ENCODE peak calls at places on chromosomes 4 and X, in four cellular contexts. One of them, this sample, is unnamed.
A peak's percentile ranks its signal among the peaks of the same experiment; 100 is the strongest.

GRCh38 chrX:147978931-147979330 is 2.2 kb upstream of the FMR1NB start:
- DNase-seq in cardiac muscle cell: no peak
- DNase-seq in mucosa of descending colon: no peak
- DNase-seq in neural progenitor cell: no peak
- DNase-seq in this sample: no peak

GRCh38 chr4:44342800-44343199 is 105.8 kb downstream of the KCTD8 start:
- DNase-seq in neural progenitor cell: no peak
- DNase-seq in cardiac muscle cell: no peak
- DNase-seq in mucosa of descending colon: no peak
- DNase-seq in this sample: no peak

GRCh38 chr4:39729557-39729956 is 31.6 kb downstream of the UBE2K start:
- DNase-seq in cardiac muscle cell: peak; percentile 60
- DNase-seq in neural progenitor cell: no peak
- DNase-seq in mucosa of descending colon: no peak
- DNase-seq in this sample: no peak

GRCh38 chr4:99126376-99126775 is 17.7 kb downstream of the ADH4 start:
- DNase-seq in mucosa of descending colon: no peak
- DNase-seq in neural progenitor cell: no peak
- DNase-seq in cardiac muscle cell: no peak
- DNase-seq in this sample: no peak

GRCh38 chr4:80184791-80185756 is 12.2 kb upstream of the PRDM8 start:
- DNase-seq in neural progenitor cell: peak; percentile 55
- DNase-seq in mucosa of descending colon: peak; percentile 17
- DNase-seq in cardiac muscle cell: peak; percentile 13
- DNase-seq in this sample: peak; percentile 70

GRCh38 chr4:148575577-148575976 is 133.4 kb upstream of the NR3C2 start:
- DNase-seq in mucosa of descending colon: no peak
- DNase-seq in neural progenitor cell: no peak
- DNase-seq in cardiac muscle cell: no peak
- DNase-seq in this sample: no peak

GRCh38 chrX:25017667-25018247 is 2.0 kb upstream of the ARX start:
- DNase-seq in neural progenitor cell: peak; percentile 75
- DNase-seq in cardiac muscle cell: no peak
- DNase-seq in mucosa of descending colon: no peak
- DNase-seq in this sample: peak; percentile 71

GRCh38 chr4:146981651-146982050 is 36.0 kb upstream of the TTC29 start:
- DNase-seq in mucosa of descending colon: no peak
- DNase-seq in neural progenitor cell: peak; percentile 84
- DNase-seq in cardiac muscle cell: peak; percentile 61
- DNase-seq in this sample: no peak

GRCh38 chr4:61638600-61638999 is 438.5 kb downstream of the ADGRL3 start:
- DNase-seq in cardiac muscle cell: peak; percentile 8
- DNase-seq in neural progenitor cell: no peak
- DNase-seq in mucosa of descending colon: no peak
- DNase-seq in this sample: no peak

GRCh38 chr4:66688674-66689073 is 856.6 kb downstream of the CENPC start:
- DNase-seq in neural progenitor cell: no peak
- DNase-seq in cardiac muscle cell: peak; percentile 55
- DNase-seq in mucosa of descending colon: no peak
- DNase-seq in this sample: no peak

GRCh38 chr4:71932941-71933340 is 98.9 kb upstream of the NPFFR2 start:
- DNase-seq in mucosa of descending colon: no peak
- DNase-seq in cardiac muscle cell: no peak
- DNase-seq in neural progenitor cell: no peak
- DNase-seq in this sample: no peak

GRCh38 chr4:143424276-143424675 is 87.6 kb downstream of the GAB1 start:
- DNase-seq in cardiac muscle cell: no peak
- DNase-seq in mucosa of descending colon: no peak
- DNase-seq in neural progenitor cell: no peak
- DNase-seq in this sample: no peak

GRCh38 chr4:73770917-73771316 is 30.5 kb downstream of the CXCL8 start:
- DNase-seq in cardiac muscle cell: peak; percentile 8
- DNase-seq in neural progenitor cell: no peak
- DNase-seq in mucosa of descending colon: peak; percentile 77
- DNase-seq in this sample: no peak

DNA sequence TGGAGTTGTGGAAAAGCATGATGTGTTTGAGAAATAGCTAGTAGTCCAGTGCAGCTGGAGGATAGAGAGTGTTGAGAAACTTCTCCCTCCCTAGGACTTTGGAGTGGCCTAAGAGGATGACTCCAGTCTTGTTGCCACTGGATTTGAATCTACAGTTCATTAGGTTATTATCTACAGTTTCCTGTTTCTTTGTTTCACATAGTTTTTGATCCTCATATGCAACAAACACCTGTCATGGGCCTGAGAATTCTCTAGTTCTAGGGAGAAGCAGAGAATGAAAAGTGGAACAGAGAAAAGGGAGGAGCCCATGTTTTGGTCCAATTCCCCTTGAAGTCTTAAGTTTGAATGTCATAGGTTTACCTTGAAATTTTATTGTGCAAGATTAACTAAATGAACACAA is 73.6 kb upstream of the TBC1D9 start:
- DNase-seq in cardiac muscle cell: no peak
- DNase-seq in mucosa of descending colon: no peak
- DNase-seq in neural progenitor cell: no peak
- DNase-seq in this sample: no peak
- H3K4me1 ChIP-seq in cardiac muscle cell: no peaks in the 10 kb centered on the region
- H3K4me1 ChIP-seq in mucosa of descending colon: no peaks in the 10 kb centered on the region
- H3K4me1 ChIP-seq in neural progenitor cell: peaks cover 13% of the 10 kb centered on the region
- H3K4me1 ChIP-seq in this sample: no peaks in the 10 kb centered on the region

GRCh38 chr4:47929682-47930201 is 15.4 kb upstream of the NFXL1 start:
- DNase-seq in cardiac muscle cell: no peak
- DNase-seq in mucosa of descending colon: no peak
- DNase-seq in neural progenitor cell: no peak
- DNase-seq in this sample: no peak

GRCh38 chr4:47930971-47931804 is 16.8 kb upstream of the NFXL1 start:
- DNase-seq in mucosa of descending colon: no peak
- DNase-seq in neural progenitor cell: no peak
- DNase-seq in cardiac muscle cell: peak; percentile 72
- DNase-seq in this sample: no peak

DNA sequence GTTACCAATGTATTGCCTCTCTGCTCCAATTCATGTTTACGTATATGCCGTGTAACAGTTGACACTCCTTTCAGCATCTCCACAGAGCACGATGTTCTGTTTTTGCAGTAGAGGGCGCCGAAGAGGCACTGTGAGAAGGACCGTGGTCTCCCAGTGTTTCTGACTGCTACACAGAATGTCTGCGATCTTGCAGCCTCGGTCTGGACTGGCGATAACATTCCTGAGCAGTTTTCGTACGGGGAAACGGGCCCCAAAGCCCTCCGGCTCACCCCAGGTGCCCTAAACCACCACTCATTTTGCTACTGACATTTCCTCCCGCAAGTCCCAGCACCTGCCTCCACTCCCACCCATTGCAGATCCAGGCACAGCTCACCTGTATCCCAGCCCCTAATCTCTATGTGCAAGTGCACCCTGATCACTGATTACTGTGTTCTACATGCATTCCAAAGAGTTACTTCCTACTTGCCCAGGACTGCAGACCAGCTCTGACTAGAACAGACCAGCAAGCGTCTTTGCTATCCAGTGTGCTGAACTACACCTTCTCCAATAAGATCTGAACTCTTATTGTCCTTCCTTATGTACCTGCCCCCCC is 12.4 kb upstream of the NFXL1 start:
- DNase-seq in cardiac muscle cell: peak; percentile 72
- DNase-seq in neural progenitor cell: peak; percentile 89
- DNase-seq in mucosa of descending colon: peak; percentile 64
- DNase-seq in this sample: peak; percentile 87
- H3K4me3 ChIP-seq in cardiac muscle cell: peak overlapping the region; percentile 6
- H3K4me3 ChIP-seq in neural progenitor cell: peak overlapping the region; percentile 37
- H3K4me3 ChIP-seq in mucosa of descending colon: no peak overlapping the region
- H3K4me3 ChIP-seq in this sample: peak overlapping the region; percentile 26

DNA sequence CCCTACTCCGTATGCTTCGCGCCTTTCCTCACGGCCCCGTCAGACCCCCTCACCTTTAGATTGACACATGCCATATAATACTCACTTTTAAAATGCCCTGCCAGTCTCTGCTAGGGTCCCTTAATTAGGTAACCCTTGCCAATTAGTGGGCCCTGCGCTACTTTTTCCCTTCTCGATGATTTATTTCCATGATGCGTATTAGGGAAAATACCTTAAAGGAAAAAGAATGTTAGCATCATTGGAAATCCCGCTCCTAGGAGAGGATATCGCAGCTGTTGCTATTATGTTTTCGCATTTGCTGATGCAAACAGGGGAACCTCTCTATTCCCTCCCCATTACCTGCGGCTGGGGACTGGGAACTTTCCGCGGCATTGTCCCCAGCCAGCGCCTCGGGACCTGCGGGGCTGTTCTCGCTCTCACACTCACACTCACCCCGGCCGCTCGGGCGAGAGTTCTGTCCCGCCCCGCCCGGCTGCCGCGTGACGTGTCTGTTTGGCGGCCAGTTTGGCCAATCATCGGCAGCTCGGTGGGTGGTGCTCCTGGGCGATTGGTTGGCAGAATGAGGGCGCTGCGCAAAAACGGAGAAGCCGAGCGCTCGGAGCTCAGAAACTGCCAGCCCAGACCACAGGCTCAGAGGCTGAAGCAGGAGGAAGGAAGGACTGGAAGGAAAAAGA is at the start of gene PCDH10:
- DNase-seq in neural progenitor cell: peak; percentile 96
- DNase-seq in cardiac muscle cell: peak; percentile 97
- DNase-seq in mucosa of descending colon: peak; percentile 81
- DNase-seq in this sample: peak; percentile 99
- H3K36me3 ChIP-seq in neural progenitor cell: no peaks in the 10 kb centered on the region
- H3K36me3 ChIP-seq in cardiac muscle cell: no peaks in the 10 kb centered on the region
- H3K36me3 ChIP-seq in mucosa of descending colon: no peaks in the 10 kb centered on the region
- H3K36me3 ChIP-seq in this sample: peaks cover 5% of the 10 kb centered on the region

GRCh38 chr4:15015170-15015569 is 12.9 kb downstream of the CPEB2 start:
- DNase-seq in neural progenitor cell: no peak
- DNase-seq in cardiac muscle cell: no peak
- DNase-seq in mucosa of descending colon: no peak
- DNase-seq in this sample: no peak
- H3K4me1 ChIP-seq in neural progenitor cell: peaks cover 4% of the 10 kb centered on the region
- H3K4me1 ChIP-seq in cardiac muscle cell: peaks cover 38% of the 10 kb centered on the region
- H3K4me1 ChIP-seq in mucosa of descending colon: no peaks in the 10 kb centered on the region
- H3K4me1 ChIP-seq in this sample: no peaks in the 10 kb centered on the region

GRCh38 chr4:3766791-3767561 is 791 bp downstream of the ADRA2C start:
- DNase-seq in mucosa of descending colon: peak; percentile 4
- DNase-seq in cardiac muscle cell: no peak
- DNase-seq in neural progenitor cell: peak; percentile 77
- DNase-seq in this sample: peak; percentile 92
- H3K4me3 ChIP-seq in mucosa of descending colon: no peak overlapping the region
- H3K4me3 ChIP-seq in cardiac muscle cell: peak overlapping the region; percentile 26
- H3K4me3 ChIP-seq in neural progenitor cell: peak overlapping the region; percentile 39
- H3K4me3 ChIP-seq in this sample: peak overlapping the region; percentile 69

This sample was measured in endodermal cell.